ENCODE peak calls at places on chromosomes 11 and 22, in ten cellular contexts. J is mammary epithelial cell; E is OCI-LY7; S is endodermal cell; V is effector memory CD4-positive, alpha-beta T cell; H is suprapubic skin; X is naive thymus-derived CD4-positive, alpha-beta T cell; B is tibial nerve; G is CD8-positive, alpha-beta memory T cell; C is A549. W is an unnamed sample.

GRCh38 chr11:119942583-119943338 is 195.2 kb downstream of the TRIM29 start:
- DNase-seq in J (no peak), E (no peak), S (peak; percentile 17), V (no peak), H (no peak), X (no peak), B (no peak), G (no peak), C (no peak), W (no peak)

GRCh38 chr22:32951807-32952153 is 106.4 kb downstream of the SYN3 start:
- DNase-seq in J (no peak), E (no peak), S (no peak), V (no peak), H (no peak), X (no peak), B (no peak), G (no peak), C (no peak), W (peak; percentile 71)

GRCh38 chr11:75140269-75141138 is 10.4 kb upstream of the SLCO2B1 start:
- DNase-seq in J (peak; percentile 20), E (peak; percentile 85), S (peak; percentile 93), V (peak; percentile 59), H (no peak), X (peak; percentile 77), B (peak; percentile 60), G (peak; percentile 85), C (peak; percentile 61), W (peak; percentile 69)

GRCh38 chr11:75815345-75815983 is 454 bp downstream of the UVRAG start:
- DNase-seq in J (no peak), E (peak; percentile 44), S (peak; percentile 83), V (peak; percentile 60), H (no peak), X (no peak), B (no peak), G (peak; percentile 64), C (peak; percentile 58), W (no peak)

GRCh38 chr11:126840201-126840886 is 160.2 kb downstream of the KIRREL3 start:
- DNase-seq in J (no peak), E (no peak), S (no peak), V (no peak), H (no peak), X (no peak), B (no peak), G (no peak), C (no peak), W (no peak)

GRCh38 chr11:109970516-109971183 is 122.5 kb upstream of the ZC3H12C start:
- DNase-seq in J (peak; percentile 20), E (no peak), S (no peak), V (no peak), H (no peak), X (no peak), B (no peak), G (no peak), C (no peak), W (no peak)

GRCh38 chr11:67468056-67468455 is 995 bp downstream of the TMEM134 start:
- DNase-seq in J (peak; percentile 92), E (peak; percentile 32), S (no peak), V (no peak), H (no peak), X (no peak), B (no peak), G (no peak), C (no peak), W (no peak)

GRCh38 chr11:122653911-122654310 is 1.6 kb upstream of the UBASH3B start:
- DNase-seq in J (no peak), E (no peak), S (no peak), V (no peak), H (no peak), X (no peak), B (no peak), G (no peak), C (no peak), W (no peak)

GRCh38 chr11:45266693-45267451 is 19.3 kb downstream of the SYT13 start:
- DNase-seq in J (no peak), E (peak; percentile 30), S (peak; percentile 88), V (no peak), H (no peak), X (no peak), B (no peak), G (no peak), C (no peak), W (no peak)

DNA sequence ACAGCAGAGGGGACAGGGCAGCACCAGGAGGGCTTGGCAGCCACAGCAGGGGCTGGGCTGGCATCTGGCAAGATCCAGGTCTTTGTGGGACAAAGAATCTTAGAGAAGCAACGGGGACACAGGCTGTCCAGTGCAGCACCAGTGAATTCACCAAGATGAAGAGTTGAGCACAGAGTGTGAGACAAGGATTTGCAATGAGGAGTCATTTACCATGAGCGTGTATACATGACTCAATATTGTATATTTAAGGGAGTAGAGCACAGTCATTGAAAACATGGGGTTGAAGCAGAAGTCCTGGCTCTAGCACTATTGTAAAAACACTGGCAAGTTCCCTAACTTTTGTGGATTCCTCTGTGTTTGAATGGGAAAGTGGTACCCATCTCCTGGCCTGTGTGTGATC is 3.5 kb downstream of the APOL1 start:
- DNase-seq in J (no peak), E (no peak), S (no peak), V (no peak), H (no peak), X (no peak), B (no peak), G (no peak), C (no peak), W (no peak)
- H3K4me1 ChIP-seq in J (no peaks in the 10 kb centered on the region), E (peaks cover 25% of the 10 kb centered on the region), S (peaks cover 14% of the 10 kb centered on the region), V (peaks cover 30% of the 10 kb centered on the region), H (peaks cover 42% of the 10 kb centered on the region), X (peaks cover 19% of the 10 kb centered on the region), B (peaks cover 21% of the 10 kb centered on the region), G (peaks cover 54% of the 10 kb centered on the region), C (peaks cover 38% of the 10 kb centered on the region), W (peaks cover 75% of the 10 kb centered on the region)

DNA sequence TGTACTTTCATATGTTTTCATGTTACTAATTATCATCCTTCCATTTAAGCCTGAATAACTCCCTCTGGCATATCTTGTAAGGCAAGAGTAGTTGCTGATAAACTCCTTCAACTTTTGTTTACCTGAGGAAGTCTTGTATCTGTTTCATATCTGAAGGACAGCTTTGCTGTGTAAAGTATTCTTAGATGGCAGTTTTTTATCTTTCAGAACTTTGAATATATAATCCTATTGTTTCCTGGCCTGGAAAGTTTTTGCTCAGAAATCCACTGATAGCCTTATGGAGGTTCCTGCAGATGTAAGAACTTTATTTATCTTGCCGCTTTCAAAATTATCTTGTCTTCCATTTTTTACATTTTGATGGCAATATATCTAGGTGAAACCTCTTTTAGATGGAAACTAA is 69.1 kb downstream of the KCNQ1OT1 start:
- DNase-seq in J (no peak), E (no peak), S (no peak), V (no peak), H (no peak), X (no peak), B (no peak), G (no peak), C (no peak), W (no peak)
- H3K9me3 ChIP-seq in J (peaks cover 4% of the 10 kb centered on the region), E (peaks cover 25% of the 10 kb centered on the region), S (peaks cover 81% of the 10 kb centered on the region), V (peaks cover 6% of the 10 kb centered on the region), H (peaks cover 30% of the 10 kb centered on the region), X (peaks cover 9% of the 10 kb centered on the region), B (no peaks in the 10 kb centered on the region), G (peaks cover 12% of the 10 kb centered on the region), C (peaks cover 82% of the 10 kb centered on the region), W (peaks cover 83% of the 10 kb centered on the region)

GRCh38 chr22:40510965-40511364 is 125.6 kb downstream of the MRTFA start:
- DNase-seq in J (no peak), E (no peak), S (no peak), V (no peak), H (no peak), X (no peak), B (no peak), G (no peak), C (no peak), W (no peak)
- H3K4me1 ChIP-seq in J (peaks cover 54% of the 10 kb centered on the region), E (peaks cover 57% of the 10 kb centered on the region), S (peaks cover 12% of the 10 kb centered on the region), V (no peaks in the 10 kb centered on the region), H (peaks cover 59% of the 10 kb centered on the region), X (no peaks in the 10 kb centered on the region), B (peaks cover 64% of the 10 kb centered on the region), G (no peaks in the 10 kb centered on the region), C (peaks cover 92% of the 10 kb centered on the region), W (peaks cover 78% of the 10 kb centered on the region)

GRCh38 chr11:55811067-55811466 is at the start of gene OR5L1:
- DNase-seq in J (no peak), E (no peak), S (no peak), V (no peak), H (no peak), X (no peak), B (no peak), G (no peak), C (no peak), W (no peak)

GRCh38 chr11:55806248-55806647 is 4.9 kb upstream of the OR5L1 start:
- DNase-seq in J (no peak), E (no peak), S (no peak), V (no peak), H (no peak), X (no peak), B (no peak), G (no peak), C (no peak), W (no peak)
- H3K9me3 ChIP-seq in J (peaks cover 27% of the 10 kb centered on the region), E (no peaks in the 10 kb centered on the region), S (peaks cover 74% of the 10 kb centered on the region), V (peaks cover 5% of the 10 kb centered on the region), H (peaks cover 22% of the 10 kb centered on the region), X (no peaks in the 10 kb centered on the region), B (no peaks in the 10 kb centered on the region), G (no peaks in the 10 kb centered on the region), C (no peaks in the 10 kb centered on the region), W (peaks cover 34% of the 10 kb centered on the region)

GRCh38 chr22:20208713-20209310 is 58.0 kb upstream of the CCDC188 start:
- DNase-seq in J (no peak), E (no peak), S (no peak), V (no peak), H (no peak), X (no peak), B (no peak), G (no peak), C (no peak), W (no peak)
- H3K4me1 ChIP-seq in J (peaks cover 39% of the 10 kb centered on the region), E (peaks cover 15% of the 10 kb centered on the region), S (peaks cover 38% of the 10 kb centered on the region), V (peaks cover 17% of the 10 kb centered on the region), H (peaks cover 48% of the 10 kb centered on the region), X (peaks cover 16% of the 10 kb centered on the region), B (peaks cover 31% of the 10 kb centered on the region), G (peaks cover 23% of the 10 kb centered on the region), C (peaks cover 19% of the 10 kb centered on the region), W (peaks cover 59% of the 10 kb centered on the region)

DNA sequence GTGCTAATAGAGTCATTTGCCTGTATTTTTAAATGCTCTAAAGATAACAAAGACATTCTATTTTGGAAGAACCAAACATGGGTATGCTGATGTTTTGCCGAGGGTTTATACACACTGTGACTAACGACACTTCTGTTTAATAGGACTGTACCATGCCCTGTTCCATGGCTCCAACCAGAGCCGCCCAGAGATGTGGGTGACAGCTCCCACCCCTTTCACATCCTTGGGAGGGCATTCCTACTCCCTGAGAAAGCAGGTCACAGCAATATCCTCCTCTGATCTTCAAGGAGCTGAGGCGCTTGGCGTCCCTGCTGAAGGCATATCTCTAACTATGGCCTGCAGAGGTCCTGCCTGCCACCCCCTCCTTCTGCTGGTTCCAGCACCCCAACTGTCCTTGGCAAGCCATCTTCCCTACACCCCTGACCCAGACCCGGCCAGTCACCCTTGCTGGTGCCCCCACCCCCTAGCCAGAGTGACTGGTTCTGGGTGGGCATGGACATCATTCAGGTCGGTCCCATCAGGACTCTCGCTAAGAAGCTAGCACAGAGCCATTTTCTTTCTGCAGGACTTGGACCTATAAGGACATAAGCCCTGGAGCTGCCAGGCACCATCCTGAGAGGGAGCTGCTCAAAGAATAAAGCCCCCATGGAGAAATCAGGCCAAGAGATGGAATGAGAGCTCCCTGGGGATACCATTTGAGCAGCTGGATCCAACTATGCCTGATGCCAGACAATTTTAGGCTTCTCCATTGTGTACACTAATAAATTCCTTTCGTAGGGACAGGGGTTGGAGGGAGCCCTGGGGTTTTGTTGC is 381.3 kb downstream of the CTTN start:
- DNase-seq in J (no peak), E (no peak), S (no peak), V (no peak), H (no peak), X (no peak), B (no peak), G (no peak), C (no peak), W (no peak)
- H3K9me3 ChIP-seq in J (no peaks in the 10 kb centered on the region), E (no peaks in the 10 kb centered on the region), S (no peaks in the 10 kb centered on the region), V (no peaks in the 10 kb centered on the region), H (no peaks in the 10 kb centered on the region), X (no peaks in the 10 kb centered on the region), B (no peaks in the 10 kb centered on the region), G (no peaks in the 10 kb centered on the region), C (no peaks in the 10 kb centered on the region), W (no peaks in the 10 kb centered on the region)

W was measured in left ventricle myocardium inferior.